ENCODE peak calls at places on chromosomes 13 and 19, in five cellular contexts. R is right lobe of liver, B is uterus, M is fibroblast of lung, T is left ventricle myocardium inferior. W is an unnamed sample.
A peak's percentile ranks its signal among the peaks of the same experiment; 100 is the strongest.

GRCh38 chr13:98869408-98870090 is 108.3 kb downstream of the DOCK9 start:
- DNase-seq in M (no peak), B (no peak), R (peak; percentile 30), T (peak; percentile 28), W (no peak)

GRCh38 chr19:42091300-42092266 is 15.6 kb downstream of the ZNF574 start:
- DNase-seq in T (no peak), M (no peak), B (no peak), R (no peak), W (no peak)

GRCh38 chr19:56884481-56884880 is 44.0 kb upstream of the PEG3 start:
- DNase-seq in R (no peak), B (no peak), M (no peak), T (no peak), W (no peak)

GRCh38 chr19:43310221-43310620 is 40.9 kb upstream of the PSG9 start:
- DNase-seq in R (no peak), T (no peak), M (no peak), B (no peak), W (peak; percentile 17)

GRCh38 chr13:77022341-77022740 is 4.6 kb downstream of the FBXL3 start:
- DNase-seq in M (peak; percentile 40), B (no peak), R (no peak), T (no peak), W (no peak)

GRCh38 chr19:47778954-47779351 is 450 bp downstream of the SELENOW start:
- DNase-seq in R (no peak), M (peak; percentile 12), B (peak; percentile 60), T (peak; percentile 29), W (no peak)

GRCh38 chr19:36051637-36052036 is 2.4 kb downstream of the THAP8 start:
- DNase-seq in B (no peak), T (no peak), R (no peak), M (no peak), W (no peak)

GRCh38 chr13:97944396-97945029 is 9.0 kb upstream of the IPO5 start:
- DNase-seq in T (no peak), B (no peak), R (no peak), M (peak; percentile 63), W (peak; percentile 5)

DNA sequence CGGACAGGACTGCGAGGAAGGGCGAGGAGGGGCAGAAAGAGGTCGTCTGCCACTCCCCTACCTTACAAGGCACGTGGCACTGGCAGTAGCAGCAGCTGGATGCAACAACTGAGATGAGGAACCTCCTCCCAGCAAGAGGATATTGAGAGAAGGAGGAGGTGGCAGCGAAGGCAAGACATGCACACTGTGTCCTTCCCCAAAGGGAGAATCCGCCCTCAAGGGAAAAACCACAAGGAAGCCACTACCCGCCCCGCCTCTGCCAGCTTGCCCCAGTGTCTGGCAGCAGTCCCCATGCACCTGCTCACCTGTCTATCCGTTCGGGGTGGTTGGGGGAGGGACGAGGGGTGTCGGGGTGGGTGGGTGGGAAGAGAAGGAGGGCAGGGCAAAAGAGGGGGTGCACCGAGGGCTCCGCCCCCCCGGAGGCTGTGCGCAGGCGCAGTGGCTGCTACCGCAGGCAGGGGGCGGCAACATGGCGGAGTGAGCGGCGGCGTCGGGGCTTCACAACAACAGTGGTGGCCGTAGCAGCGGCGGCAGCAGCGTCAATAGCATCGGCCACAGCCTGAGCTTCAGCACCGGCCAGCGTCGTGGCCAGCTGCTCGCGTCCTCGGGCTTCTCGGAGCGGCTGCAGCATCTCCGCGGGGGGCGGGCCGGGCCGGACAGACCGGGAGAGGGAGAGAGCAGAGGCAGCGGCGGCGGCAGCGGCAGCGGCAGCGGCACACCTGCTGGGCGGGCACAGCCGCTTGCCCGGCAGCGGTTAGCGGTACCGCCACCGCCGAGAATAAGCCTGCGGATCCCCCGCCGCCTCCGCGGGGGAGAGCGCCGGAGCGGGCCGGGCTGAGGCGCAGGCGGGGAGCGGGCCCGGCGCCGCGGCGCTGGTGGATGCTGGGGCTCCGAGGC is at the start of gene NBEA:
- DNase-seq in B (peak; percentile 80), R (peak; percentile 86), T (peak; percentile 77), M (peak; percentile 63), W (peak; percentile 71)
- TF ChIP-seq CTCF in B (no peak), R (peak; percentile 25), T (peak; percentile 69), M (peak; percentile 7), W (no peak)

GRCh38 chr19:1262687-1263123 is 6.4 kb upstream of the CIRBP start:
- DNase-seq in B (peak; percentile 46), M (no peak), T (no peak), R (no peak), W (no peak)

GRCh38 chr19:1261863-1262686 is 7.1 kb upstream of the CIRBP start:
- DNase-seq in R (peak; percentile 94), T (peak; percentile 64), B (peak; percentile 89), M (peak; percentile 83), W (peak; percentile 60)

GRCh38 chr19:1264801-1265610 is 4.1 kb upstream of the CIRBP start:
- DNase-seq in T (peak; percentile 72), B (peak; percentile 85), R (peak; percentile 82), M (peak; percentile 87), W (peak; percentile 81)

GRCh38 chr19:1261512-1261862 is 7.6 kb upstream of the CIRBP start:
- DNase-seq in B (no peak), T (no peak), M (no peak), R (no peak), W (no peak)

DNA sequence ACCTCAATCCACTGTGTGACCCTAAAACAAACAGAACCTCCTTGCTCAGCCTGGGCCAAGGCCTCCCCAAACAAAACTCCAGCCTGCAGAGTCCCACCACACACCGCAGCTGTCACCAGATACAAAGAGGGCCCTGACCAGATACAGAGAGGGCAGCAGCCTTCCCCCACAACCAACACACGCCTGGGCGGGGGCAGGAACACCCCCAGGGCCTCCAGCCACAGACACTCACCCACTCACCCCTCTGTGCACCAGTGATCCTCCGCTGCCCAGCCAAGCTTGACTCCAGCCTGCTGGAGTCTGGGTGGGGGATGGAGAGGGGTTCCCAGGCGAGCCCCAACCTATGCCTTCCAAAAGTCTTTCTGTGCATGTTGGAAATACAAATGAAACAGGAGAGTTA is 5.9 kb upstream of the CIRBP start:
- DNase-seq in R (no peak), T (no peak), B (no peak), M (no peak), W (no peak)
- H3K27ac ChIP-seq in R (no peak overlapping the region), T (peak overlapping the region; percentile 100), B (peak overlapping the region; percentile 94), M (peak overlapping the region; percentile 95), W (peak overlapping the region; percentile 100)

GRCh38 chr19:45171211-45171623 is 6.8 kb downstream of the TRAPPC6A start:
- DNase-seq in M (no peak), T (no peak), B (no peak), R (no peak), W (no peak)

GRCh38 chr19:45169602-45170001 is 8.4 kb downstream of the TRAPPC6A start:
- DNase-seq in T (no peak), R (no peak), M (no peak), B (no peak), W (no peak)

GRCh38 chr19:45166723-45167252 is 6.0 kb upstream of the NKPD1 start:
- DNase-seq in R (no peak), T (peak; percentile 29), M (no peak), B (no peak), W (no peak)

GRCh38 chr19:45170146-45171106 is 7.6 kb downstream of the TRAPPC6A start:
- DNase-seq in B (no peak), M (no peak), T (no peak), R (no peak), W (no peak)

DNA sequence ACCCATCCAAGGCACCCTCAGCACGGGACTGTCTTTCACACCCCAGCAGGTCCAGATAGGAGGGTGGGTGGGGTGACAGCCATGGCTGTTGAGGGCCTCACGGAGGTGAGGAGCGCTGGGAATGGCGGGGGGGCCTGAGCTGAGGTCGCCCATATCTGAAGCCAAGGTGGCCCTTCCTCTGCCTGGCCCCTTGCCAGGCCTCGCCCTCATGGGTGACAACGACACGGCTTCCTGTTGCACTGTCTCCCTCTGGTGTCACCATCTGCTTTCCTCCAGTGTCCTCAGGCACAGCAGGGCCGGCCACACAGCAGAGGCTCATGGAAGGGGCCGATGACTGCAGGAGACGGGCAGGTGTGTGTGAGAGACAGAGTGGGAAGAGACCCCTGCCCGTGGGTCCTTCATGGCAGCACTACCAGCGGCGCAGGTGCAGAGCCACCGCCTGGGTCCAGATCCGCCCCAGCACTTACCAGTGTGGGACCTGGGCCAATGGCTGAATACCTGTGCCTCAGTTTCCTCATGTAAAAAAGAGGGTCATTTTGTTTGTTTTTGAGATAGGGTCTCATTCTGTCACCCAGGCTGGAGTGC is 8.1 kb upstream of the NKPD1 start:
- DNase-seq in B (no peak), R (no peak), T (peak; percentile 13), M (no peak), W (no peak)
- TF ChIP-seq CTCF in B (no peak), R (no peak), T (no peak), M (no peak), W (no peak)

DNA sequence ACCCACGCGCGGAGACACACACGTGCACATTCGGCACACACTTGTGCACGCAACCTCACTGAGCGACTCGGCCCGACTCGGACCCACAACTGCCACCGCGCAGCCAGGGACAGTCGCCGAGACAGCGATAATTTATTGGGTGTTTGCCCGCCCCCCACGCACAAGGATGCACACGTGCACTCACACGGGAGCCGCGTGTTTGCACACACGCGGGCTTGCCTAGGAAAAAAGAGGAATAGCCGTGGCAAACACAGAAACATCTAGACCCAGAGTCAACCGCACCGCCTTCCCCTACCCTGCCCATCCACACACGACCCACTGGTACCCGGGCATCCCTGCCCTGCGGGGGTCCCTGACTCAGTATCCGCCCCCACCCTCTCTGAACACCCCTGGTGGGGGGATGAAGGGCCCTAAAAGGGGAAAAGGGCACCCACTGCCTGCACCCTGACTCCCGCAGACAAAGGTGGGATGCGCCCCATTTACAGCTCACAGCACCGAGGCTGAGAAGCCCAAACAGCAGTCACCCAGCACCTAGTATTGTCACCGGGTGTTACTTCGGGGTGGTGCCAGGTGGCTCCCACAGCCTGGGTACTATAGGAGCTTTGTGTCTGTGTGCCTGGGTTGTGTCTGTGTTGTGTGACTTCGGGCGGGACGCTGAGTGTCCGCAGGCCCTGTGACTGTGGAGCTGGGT is 1.0 kb upstream of the SSBP4 start:
- DNase-seq in R (no peak), T (no peak), M (no peak), B (peak; percentile 72), W (no peak)
- H3K27ac ChIP-seq in R (peak overlapping the region; percentile 70), T (peak overlapping the region; percentile 99), M (peak overlapping the region; percentile 99), B (peak overlapping the region; percentile 90), W (peak overlapping the region; percentile 86)

GRCh38 chr13:73833331-73834070 is 300.7 kb downstream of the KLF12 start:
- DNase-seq in B (no peak), R (no peak), M (peak; percentile 23), T (no peak), W (no peak)
- TF ChIP-seq CTCF in B (no peak), R (no peak), M (no peak), T (no peak), W (no peak)

GRCh38 chr19:12784871-12785430 is 6.3 kb upstream of the JUNB start:
- DNase-seq in M (no peak), B (no peak), T (no peak), R (no peak), W (no peak)

GRCh38 chr19:12786149-12786870 is 5.0 kb upstream of the JUNB start:
- DNase-seq in B (no peak), R (peak; percentile 67), T (peak; percentile 63), M (no peak), W (peak; percentile 20)

GRCh38 chr19:12786950-12787349 is 4.3 kb upstream of the JUNB start:
- DNase-seq in T (no peak), B (no peak), R (no peak), M (no peak), W (no peak)

GRCh38 chr19:12784394-12784870 is 6.9 kb upstream of the JUNB start:
- DNase-seq in T (no peak), B (no peak), R (no peak), M (no peak), W (peak; percentile 8)

GRCh38 chr19:12785431-12786011 is 5.8 kb upstream of the JUNB start:
- DNase-seq in B (no peak), R (no peak), T (no peak), M (no peak), W (no peak)
- H3K27ac ChIP-seq in B (peak overlapping the region; percentile 100), R (peak overlapping the region; percentile 100), T (peak overlapping the region; percentile 96), M (peak overlapping the region; percentile 34), W (peak overlapping the region; percentile 100)

W was measured in RWPE1.